ENCODE peak calls at places on chromosomes 11 and 22, in four cellular contexts. S, B, N and F are unnamed samples. For H3K4me1, the result is how much of the 10 kb centered on the place peaks cover.

GRCh38 chr11:42802211-42802918 is 509.4 kb upstream of the API5 start:
- DNase-seq in S (no peak), B (no peak), N (no peak), F (no peak)

GRCh38 chr22:41517172-41518047 is 26.9 kb downstream of the POLR3H start:
- DNase-seq in S (peak), N (peak), B (peak), F (no peak)

GRCh38 chr11:67484847-67485311 is 2.1 kb downstream of the AIP start:
- DNase-seq in B (no peak), S (no peak), N (no peak), F (peak)

GRCh38 chr11:57779275-57779674 is 17.7 kb downstream of the CTNND1 start:
- DNase-seq in S (peak), N (no peak), B (peak), F (no peak)

GRCh38 chr22:42384506-42384905 is 47.7 kb downstream of the NFAM1 start:
- DNase-seq in B (no peak), S (no peak), N (no peak), F (no peak)

GRCh38 chr11:114416441-114416928 is 16.0 kb downstream of the RBM7 start:
- DNase-seq in B (peak), S (no peak), N (no peak), F (no peak)

GRCh38 chr22:50672471-50673230 is at the start of gene SHANK3:
- DNase-seq in N (no peak), B (no peak), S (no peak), F (peak)

GRCh38 chr11:73396985-73397384 is 20.8 kb downstream of the RELT start:
- DNase-seq in N (no peak), S (no peak), B (no peak), F (no peak)

GRCh38 chr22:37599161-37599560 is 9.5 kb upstream of the GGA1 start:
- DNase-seq in B (no peak), S (no peak), N (no peak), F (peak)

GRCh38 chr11:74948546-74948897 is 369 bp downstream of the XRRA1 start:
- DNase-seq in S (no peak), B (no peak), N (no peak), F (no peak)

GRCh38 chr11:11550534-11550933 is 71.3 kb downstream of the GALNT18 start:
- DNase-seq in B (no peak), S (no peak), N (no peak), F (no peak)

GRCh38 chr11:67053896-67054850 is 2.5 kb upstream of the RHOD start:
- DNase-seq in N (peak), B (peak), S (peak), F (no peak)

GRCh38 chr11:133360860-133361688 is 171.2 kb downstream of the OPCML start:
- DNase-seq in N (no peak), B (no peak), S (no peak), F (no peak)

GRCh38 chr11:48101044-48101733 is 115.4 kb upstream of the OR4B1 start:
- DNase-seq in N (no peak), B (no peak), S (no peak), F (no peak)

GRCh38 chr11:86888164-86888977 is 66.8 kb downstream of the FZD4 start:
- DNase-seq in B (peak), N (no peak), S (no peak), F (no peak)

GRCh38 chr22:29609139-29609538 is 5.7 kb downstream of the NF2 start:
- DNase-seq in B (no peak), N (no peak), S (peak), F (no peak)

GRCh38 chr11:69699213-69699612 is 4.6 kb downstream of the FGF19 start:
- DNase-seq in N (no peak), B (no peak), S (no peak), F (no peak)

GRCh38 chr11:126575849-126576248 is 220.4 kb downstream of the ST3GAL4 start:
- DNase-seq in S (no peak), B (no peak), N (no peak), F (no peak)

GRCh38 chr11:42239102-42239501 is 779.6 kb upstream of the LRRC4C start:
- DNase-seq in N (no peak), B (no peak), S (no peak), F (no peak)

GRCh38 chr11:73950869-73951710 is at the start of gene DNAJB13:
- DNase-seq in B (peak), S (peak), N (no peak), F (no peak)

GRCh38 chr11:124864892-124865180 is 396 bp upstream of the ROBO3 start:
- DNase-seq in N (no peak), B (no peak), S (no peak), F (no peak)

GRCh38 chr11:34468209-34468841 is 29.6 kb downstream of the CAT start:
- DNase-seq in N (no peak), B (peak), S (no peak), F (no peak)

GRCh38 chr11:66459138-66459778 is 7.4 kb upstream of the PELI3 start:
- DNase-seq in N (no peak), S (no peak), B (no peak), F (no peak)

GRCh38 chr11:128297111-128297651 is 290.2 kb downstream of the ETS1 start:
- DNase-seq in N (no peak), B (peak), S (no peak), F (no peak)

GRCh38 chr11:10310301-10310841 is 5.5 kb downstream of the ADM start:
- DNase-seq in B (peak), N (no peak), S (no peak), F (no peak)

GRCh38 chr11:11857769-11858168 is 16.0 kb downstream of the USP47 start:
- DNase-seq in S (no peak), N (no peak), B (no peak), F (no peak)

GRCh38 chr11:18277560-18278271 is 11.7 kb downstream of the SAA1 start:
- DNase-seq in B (peak), N (no peak), S (no peak), F (peak)

GRCh38 chr11:45805305-45806071 is 539 bp downstream of the SLC35C1 start:
- DNase-seq in S (peak), B (peak), N (no peak), F (peak)

GRCh38 chr11:17153759-17154158 is 54.0 kb downstream of the PIK3C2A start:
- DNase-seq in S (no peak), B (no peak), N (no peak), F (no peak)

GRCh38 chr22:25623310-25623734 is 58.8 kb downstream of the GRK3 start:
- DNase-seq in N (no peak), S (no peak), B (no peak), F (no peak)

GRCh38 chr11:104879514-104880190 is 18.6 kb downstream of the CASP12 start:
- DNase-seq in N (no peak), S (no peak), B (no peak), F (no peak)

GRCh38 chr11:62383822-62384221 is 35.0 kb upstream of the SCGB1A1 start:
- DNase-seq in S (no peak), N (no peak), B (no peak), F (no peak)

GRCh38 chr11:117220568-117220967 is 11.3 kb downstream of the PCSK7 start:
- DNase-seq in B (no peak), S (no peak), N (peak), F (peak)

GRCh38 chr22:19604711-19605268 is 80.6 kb upstream of the CLDN5 start:
- DNase-seq in N (no peak), S (peak), B (no peak), F (no peak)

GRCh38 chr11:11010624-11011127 is 152.8 kb upstream of the ZBED5 start:
- DNase-seq in S (peak), B (peak), N (no peak), F (peak)

GRCh38 chr11:2302280-2302843 is 549 bp downstream of the TSPAN32 start:
- DNase-seq in B (no peak), N (no peak), S (no peak), F (no peak)

GRCh38 chr11:91800208-91800914 is 424.3 kb upstream of the FAT3 start:
- DNase-seq in N (no peak), B (no peak), S (no peak), F (no peak)

GRCh38 chr11:82701847-82702520 is 31.7 kb downstream of the FAM181B start:
- DNase-seq in B (peak), S (peak), N (no peak), F (no peak)

GRCh38 chr11:131691558-131692041 is 321.2 kb downstream of the NTM start:
- DNase-seq in B (peak), S (peak), N (no peak), F (no peak)

GRCh38 chr22:17890245-17890671 is 116.0 kb upstream of the BID start:
- DNase-seq in B (peak), S (peak), N (no peak), F (peak)

GRCh38 chr22:22940961-22941605 is 53.5 kb downstream of the IGLL5 start:
- DNase-seq in N (no peak), B (no peak), S (no peak), F (no peak)
- H3K4me1 ChIP-seq in N (under half), B (under half), S (under half), F (under half)

GRCh38 chr11:96218013-96218412 is 125.0 kb downstream of the MAML2 start:
- DNase-seq in N (no peak), B (no peak), S (no peak), F (no peak)

GRCh38 chr11:96214745-96215093 is 128.3 kb downstream of the MAML2 start:
- DNase-seq in B (no peak), S (no peak), N (no peak), F (no peak)

GRCh38 chr11:96215094-96215782 is 127.8 kb downstream of the MAML2 start:
- DNase-seq in B (peak), S (no peak), N (no peak), F (peak)

GRCh38 chr11:96217206-96217605 is 125.8 kb downstream of the MAML2 start:
- DNase-seq in B (no peak), N (no peak), S (no peak), F (no peak)

DNA sequence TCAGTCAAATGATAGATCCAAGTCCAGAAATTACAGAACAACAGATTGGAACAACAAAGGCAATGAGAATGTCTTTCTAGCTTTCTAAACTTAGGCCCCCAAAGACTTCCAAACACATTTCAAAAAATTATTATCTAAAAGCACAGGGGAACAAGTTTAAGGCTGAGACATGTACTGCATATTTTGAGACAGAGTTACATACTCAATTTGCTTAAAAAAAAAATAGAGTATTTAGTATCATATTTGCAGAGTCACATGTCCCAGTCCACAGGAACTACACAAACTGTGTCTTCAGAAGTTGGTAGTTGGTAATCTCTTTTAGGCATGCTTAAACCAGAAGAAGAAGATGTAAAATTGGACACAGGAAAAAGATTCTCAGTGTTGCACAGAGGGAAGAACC is 127.2 kb downstream of the MAML2 start:
- DNase-seq in N (no peak), S (no peak), B (no peak), F (no peak)
- H3K4me1 ChIP-seq in N (half or more), S (under half), B (under half), F (under half)

DNA sequence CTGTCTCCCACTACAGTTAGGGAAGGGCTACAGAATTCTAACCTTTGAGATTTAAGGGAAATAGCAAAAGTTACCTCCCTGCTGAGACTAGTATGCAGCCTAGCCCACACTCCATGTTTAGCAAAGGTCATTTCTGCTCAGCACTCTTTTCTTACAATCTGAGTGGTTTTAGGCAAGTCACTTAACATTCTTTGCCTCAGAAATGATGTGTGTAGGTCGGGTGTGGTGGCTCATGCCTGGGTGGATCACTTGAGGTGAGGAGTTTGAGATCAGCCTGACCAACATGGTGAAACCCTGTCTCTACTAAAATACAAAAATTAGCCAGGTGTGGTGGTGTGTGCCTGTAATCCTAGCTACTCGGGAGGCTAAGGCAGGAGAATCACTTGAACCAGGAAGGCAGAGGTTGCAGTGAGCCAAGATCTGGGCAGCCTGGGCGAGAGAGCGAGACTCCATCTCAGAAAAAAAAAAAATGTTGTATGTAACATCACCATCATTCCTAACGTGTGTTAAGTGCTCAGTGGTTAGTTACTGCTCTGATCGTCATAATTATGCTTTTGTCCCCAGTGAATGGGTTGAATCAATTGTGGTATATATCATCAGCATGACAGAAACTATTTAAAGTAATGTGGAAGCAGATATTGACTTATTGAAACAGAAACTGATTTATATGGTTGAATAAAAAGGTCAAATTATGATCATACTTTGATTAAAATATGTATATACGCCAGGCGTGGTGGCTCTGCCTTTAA is 55.0 kb downstream of the COPB1 start:
- DNase-seq in S (no peak), B (no peak), N (no peak), F (no peak)
- H3K4me1 ChIP-seq in S (under half), B (under half), N (under half), F (under half)

DNA sequence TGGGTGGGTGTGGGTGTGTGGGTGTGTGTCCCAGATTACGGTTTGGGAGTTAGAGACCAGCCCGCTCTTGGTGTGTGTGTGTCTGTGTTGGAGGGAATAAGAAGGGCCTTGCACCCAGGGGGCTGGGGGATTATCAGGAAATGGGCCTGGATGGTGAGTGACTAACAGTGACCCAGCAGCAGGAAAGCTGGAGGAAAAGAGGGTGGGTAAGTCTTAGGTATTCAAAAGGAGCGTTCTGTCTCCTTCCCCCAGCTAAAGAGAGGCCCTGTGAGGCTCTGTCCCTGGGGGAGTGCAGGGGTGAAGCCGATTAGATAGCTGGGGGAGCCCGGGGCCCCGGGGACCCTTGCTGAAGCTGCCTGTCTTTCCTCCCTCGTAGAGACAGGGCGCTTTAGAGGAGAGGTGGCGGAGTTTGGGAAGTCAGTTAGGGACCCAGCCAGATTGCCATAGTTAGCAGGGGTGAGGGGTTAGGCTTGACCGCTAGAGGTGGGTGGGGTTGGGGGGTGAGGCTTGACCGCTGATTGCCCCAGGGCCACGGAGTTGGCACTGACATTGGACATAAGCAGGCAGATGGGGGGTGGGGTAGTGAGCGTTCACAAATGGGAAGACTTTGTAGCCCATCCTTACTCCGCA is 1.5 kb downstream of the OAF start:
- DNase-seq in B (peak), S (no peak), N (no peak), F (no peak)
- H3K4me1 ChIP-seq in B (under half), S (under half), N (under half), F (under half)

GRCh38 chr22:35728639-35729308 is 11.1 kb downstream of the APOL5 start:
- DNase-seq in B (no peak), S (no peak), N (no peak), F (peak)

GRCh38 chr22:35727436-35727835 is 9.8 kb downstream of the APOL5 start:
- DNase-seq in S (peak), N (no peak), B (peak), F (no peak)

GRCh38 chr22:35726398-35726797 is 8.7 kb downstream of the APOL5 start:
- DNase-seq in B (no peak), N (no peak), S (no peak), F (no peak)

GRCh38 chr22:35726933-35727332 is 9.3 kb downstream of the APOL5 start:
- DNase-seq in N (no peak), S (no peak), B (no peak), F (no peak)

GRCh38 chr22:35725521-35725920 is 7.8 kb downstream of the APOL5 start:
- DNase-seq in S (no peak), B (no peak), N (no peak), F (no peak)
- H3K4me1 ChIP-seq in S (under half), B (under half), N (under half), F (under half)

DNA sequence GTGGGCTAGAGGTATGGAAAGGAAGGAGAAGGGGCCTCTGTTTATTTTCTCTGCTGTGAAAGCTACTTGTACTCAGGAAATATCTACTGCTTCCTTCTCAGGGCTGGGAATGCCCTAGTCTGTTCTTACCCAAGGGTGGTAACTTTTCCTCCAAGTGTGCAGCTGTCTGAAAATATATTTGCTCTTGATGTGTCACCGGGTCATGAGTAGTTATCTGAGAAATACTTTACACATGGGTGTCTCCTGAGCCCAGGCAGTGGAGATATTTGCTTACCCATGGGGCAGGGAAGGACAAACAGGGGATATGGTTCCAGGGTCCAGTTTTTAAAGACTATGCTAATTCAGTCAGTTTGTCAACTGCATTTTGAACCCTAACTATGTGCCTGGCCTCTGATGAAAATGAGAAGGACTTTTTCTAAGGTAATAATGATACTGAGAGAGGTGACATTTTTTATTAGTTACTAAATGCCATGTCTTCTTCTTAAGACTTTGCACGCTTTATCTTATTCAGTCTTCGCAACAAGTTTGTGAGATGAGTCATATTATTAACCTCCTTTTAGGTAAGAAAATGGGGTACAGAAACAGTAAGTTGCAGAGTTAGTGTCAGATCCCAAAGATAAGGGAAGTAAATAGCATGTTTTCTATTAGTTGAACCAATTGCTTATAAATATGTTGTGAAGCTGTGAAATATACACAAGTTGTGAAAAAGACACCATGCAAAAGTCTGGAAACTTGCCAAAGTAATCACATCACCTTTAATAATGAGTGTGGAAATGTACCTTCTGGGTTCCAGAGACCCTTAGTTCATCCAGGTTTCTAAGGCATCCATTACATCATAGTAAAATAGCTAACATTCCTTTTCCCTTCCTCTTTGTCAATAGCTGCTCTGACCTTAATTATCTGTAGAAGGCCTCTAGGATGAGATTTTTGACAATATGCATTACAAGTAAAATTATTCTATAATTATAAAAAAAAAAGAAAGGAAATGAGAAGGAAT is 22.8 kb downstream of the SYTL2 start:
- DNase-seq in N (no peak), B (peak), S (no peak), F (no peak)
- H3K4me1 ChIP-seq in N (under half), B (under half), S (under half), F (under half)